ENCODE peak calls at places on chromosomes 7 and 10, in eight cellular contexts. Q is stimulated activated naive B cell treated with anti-CD40 and anti-IgM and Interleukin-4, amounts not matched to agents 10 μg/mL and 1 μg/mL and 100 μg/mL, for 72 hours; K is fibroblast of the aortic adventitia; B is neural crest cell; C is endothelial cell; U is activated naive CD4-positive, alpha-beta T cell treated with anti-CD3 and anti-CD28 coated beads, Interleukin-2, amount 50 U/mL, for 72 hours; L is AG09309; D is GM04504. E is an unnamed sample.
A peak's percentile ranks its signal among the peaks of the same experiment; 100 is the strongest.

GRCh38 chr10:108422286-108422685 is 1257.8 kb upstream of the SORCS1 start:
- DNase-seq in Q (no peak), K (no peak), B (no peak), C (no peak), U (no peak), L (no peak), D (no peak), E (no peak)

GRCh38 chr7:7962851-7963250 is 5.7 kb upstream of the GLCCI1 start:
- DNase-seq in Q (no peak), K (peak; percentile 13), B (no peak), C (no peak), U (no peak), L (no peak), D (peak; percentile 21), E (no peak)

GRCh38 chr7:115299379-115300038 is 377.6 kb downstream of the MDFIC start:
- DNase-seq in Q (no peak), K (no peak), B (no peak), C (no peak), U (no peak), L (no peak), D (no peak), E (no peak)

GRCh38 chr7:24617957-24618616 is 44.8 kb downstream of the PALS2 start:
- DNase-seq in Q (no peak), K (no peak), B (no peak), C (no peak), U (no peak), L (no peak), D (no peak), E (no peak)

GRCh38 chr10:14884082-14884481 is 5.4 kb downstream of the SUV39H2 start:
- DNase-seq in Q (no peak), K (no peak), B (no peak), C (no peak), U (no peak), L (no peak), D (no peak), E (no peak)

GRCh38 chr10:103333934-103334520 is 16.9 kb downstream of the PCGF6 start:
- DNase-seq in Q (no peak), K (peak; percentile 52), B (no peak), C (no peak), U (no peak), L (peak; percentile 1), D (peak; percentile 6), E (no peak)

GRCh38 chr7:74026406-74027123 is 1.4 kb upstream of the ELN start:
- DNase-seq in Q (peak; percentile 28), K (peak; percentile 75), B (peak; percentile 83), C (peak; percentile 86), U (peak; percentile 76), L (no peak), D (peak; percentile 33), E (peak; percentile 63)

GRCh38 chr7:83248000-83248399 is 85.3 kb upstream of the PCLO start:
- DNase-seq in Q (no peak), K (no peak), B (no peak), C (no peak), U (no peak), L (no peak), D (no peak), E (no peak)

GRCh38 chr10:6418613-6419216 is 161.4 kb downstream of the PRKCQ start:
- DNase-seq in Q (no peak), K (no peak), B (no peak), C (no peak), U (no peak), L (no peak), D (no peak), E (no peak)

GRCh38 chr7:29612596-29612995 is 49.0 kb downstream of the PRR15 start:
- DNase-seq in Q (no peak), K (peak; percentile 66), B (no peak), C (no peak), U (no peak), L (peak; percentile 85), D (peak; percentile 82), E (no peak)

GRCh38 chr10:4947039-4947634 is 16.1 kb upstream of the AKR1C1 start:
- DNase-seq in Q (no peak), K (peak; percentile 71), B (no peak), C (no peak), U (no peak), L (no peak), D (no peak), E (no peak)

GRCh38 chr7:20786779-20787651 is at the start of gene SP8:
- DNase-seq in Q (no peak), K (no peak), B (peak; percentile 71), C (peak; percentile 72), U (peak; percentile 36), L (no peak), D (no peak), E (no peak)

GRCh38 chr7:141573511-141573910 is 22.3 kb downstream of the AGK start:
- DNase-seq in Q (no peak), K (no peak), B (no peak), C (no peak), U (no peak), L (no peak), D (no peak), E (no peak)

GRCh38 chr7:23468721-23469149 is 1.6 kb downstream of the IGF2BP3 start:
- DNase-seq in Q (peak; percentile 18), K (peak; percentile 18), B (peak; percentile 13), C (peak; percentile 37), U (peak; percentile 21), L (no peak), D (no peak), E (no peak)

GRCh38 chr7:146053492-146053891 is 63.1 kb upstream of the CNTNAP2 start:
- DNase-seq in Q (no peak), K (no peak), B (no peak), C (no peak), U (no peak), L (no peak), D (no peak), E (no peak)

GRCh38 chr7:44216521-44217030 is 15.8 kb downstream of the YKT6 start:
- DNase-seq in Q (no peak), K (no peak), B (no peak), C (peak; percentile 16), U (no peak), L (no peak), D (no peak), E (no peak)

GRCh38 chr10:11730779-11731178 is 11.4 kb upstream of the ECHDC3 start:
- DNase-seq in Q (no peak), K (no peak), B (no peak), C (no peak), U (no peak), L (no peak), D (no peak), E (no peak)

GRCh38 chr7:69775231-69775771 is 177.0 kb downstream of the AUTS2 start:
- DNase-seq in Q (no peak), K (peak; percentile 88), B (no peak), C (no peak), U (no peak), L (no peak), D (no peak), E (no peak)

GRCh38 chr7:137778511-137778910 is 68.3 kb downstream of the DGKI start:
- DNase-seq in Q (no peak), K (no peak), B (no peak), C (no peak), U (no peak), L (no peak), D (no peak), E (no peak)

GRCh38 chr10:105243381-105243780 is 602.3 kb downstream of the SORCS3 start:
- DNase-seq in Q (no peak), K (no peak), B (no peak), C (no peak), U (no peak), L (no peak), D (no peak), E (no peak)

GRCh38 chr7:142438235-142438922 is 180.5 kb upstream of the PRSS58 start:
- DNase-seq in Q (no peak), K (peak; percentile 32), B (peak; percentile 6), C (peak; percentile 53), U (peak; percentile 29), L (no peak), D (no peak), E (no peak)

GRCh38 chr10:46523881-46524470 is 32.5 kb downstream of the GPRIN2 start:
- DNase-seq in Q (no peak), K (peak; percentile 94), B (no peak), C (no peak), U (no peak), L (peak; percentile 83), D (peak; percentile 62), E (no peak)